ENCODE peak calls at places on chromosomes 6 and 20, in five cellular contexts. Z, Y, P, U and O are unnamed samples.

GRCh38 chr6:15961630-15962448 is 167.0 kb upstream of the MYLIP start:
- DNase-seq in Z (no peak), Y (no peak), P (no peak), U (no peak), O (no peak)

GRCh38 chr6:88302769-88303230 is 136.7 kb upstream of the CNR1 start:
- DNase-seq in Z (no peak), Y (no peak), P (no peak), U (no peak), O (no peak)

GRCh38 chr6:105596284-105596755 is 193.4 kb upstream of the PREP start:
- DNase-seq in Z (no peak), Y (no peak), P (no peak), U (no peak), O (peak)

GRCh38 chr20:59134182-59134581 is 29.4 kb upstream of the ZNF831 start:
- DNase-seq in Z (no peak), Y (no peak), P (no peak), U (no peak), O (no peak)

GRCh38 chr20:45157977-45158376 is 16.7 kb upstream of the PI3 start:
- DNase-seq in Z (no peak), Y (no peak), P (no peak), U (no peak), O (no peak)

GRCh38 chr20:40728470-40728869 is 39.4 kb upstream of the MAFB start:
- DNase-seq in Z (no peak), Y (no peak), P (no peak), U (no peak), O (no peak)

GRCh38 chr20:37901667-37902503 is 1.0 kb upstream of the VSTM2L start:
- DNase-seq in Z (peak), Y (peak), P (peak), U (no peak), O (peak)

GRCh38 chr6:46276571-46277142 is 105.9 kb upstream of the ENPP5 start:
- DNase-seq in Z (no peak), Y (no peak), P (no peak), U (no peak), O (no peak)

GRCh38 chr20:61702246-61702645 is 363.4 kb downstream of the TAF4 start:
- DNase-seq in Z (no peak), Y (no peak), P (no peak), U (no peak), O (no peak)
- TF ChIP-seq ESRRA in Z (no peak), Y (no peak), P (no peak), U (no peak), O (no peak)

GRCh38 chr20:19850190-19850533 is 92.1 kb downstream of the RIN2 start:
- DNase-seq in Z (no peak), Y (no peak), P (no peak), U (no peak), O (no peak)
- TF ChIP-seq ESRRA in Z (no peak), Y (no peak), P (no peak), U (no peak), O (no peak)

GRCh38 chr20:21812384-21812783 is 106.9 kb downstream of the PAX1 start:
- DNase-seq in Z (no peak), Y (no peak), P (no peak), U (no peak), O (no peak)

GRCh38 chr20:21808139-21808538 is 102.7 kb downstream of the PAX1 start:
- DNase-seq in Z (no peak), Y (no peak), P (no peak), U (no peak), O (no peak)

GRCh38 chr20:21804779-21805178 is 99.3 kb downstream of the PAX1 start:
- DNase-seq in Z (no peak), Y (no peak), P (no peak), U (no peak), O (no peak)

GRCh38 chr20:21808863-21809664 is 103.6 kb downstream of the PAX1 start:
- DNase-seq in Z (peak), Y (peak), P (peak), U (no peak), O (peak)

GRCh38 chr20:21809961-21810523 is 104.6 kb downstream of the PAX1 start:
- DNase-seq in Z (no peak), Y (no peak), P (no peak), U (no peak), O (no peak)
- TF ChIP-seq ESRRA in Z (no peak), Y (no peak), P (no peak), U (no peak), O (no peak)

GRCh38 chr6:11831653-11832052 is 53.0 kb upstream of the ADTRP start:
- DNase-seq in Z (no peak), Y (no peak), P (no peak), U (no peak), O (no peak)
- TF ChIP-seq ESRRA in Z (no peak), Y (no peak), P (no peak), U (no peak), O (no peak)

GRCh38 chr6:165821754-165822153 is 158.7 kb upstream of the PDE10A start:
- DNase-seq in Z (no peak), Y (no peak), P (no peak), U (no peak), O (no peak)
- TF ChIP-seq ESRRA in Z (no peak), Y (no peak), P (no peak), U (no peak), O (no peak)

GRCh38 chr6:134541001-134541400 is 223.1 kb upstream of the SGK1 start:
- DNase-seq in Z (no peak), Y (no peak), P (no peak), U (no peak), O (no peak)

GRCh38 chr6:134543128-134543527 is 225.2 kb upstream of the SGK1 start:
- DNase-seq in Z (no peak), Y (no peak), P (no peak), U (no peak), O (no peak)

GRCh38 chr6:134537146-134537555 is 219.2 kb upstream of the SGK1 start:
- DNase-seq in Z (no peak), Y (no peak), P (no peak), U (no peak), O (peak)

GRCh38 chr6:134535831-134536230 is 217.9 kb upstream of the SGK1 start:
- DNase-seq in Z (no peak), Y (no peak), P (no peak), U (no peak), O (no peak)

GRCh38 chr6:134539865-134540323 is 222.0 kb upstream of the SGK1 start:
- DNase-seq in Z (no peak), Y (no peak), P (no peak), U (no peak), O (no peak)
- TF ChIP-seq ESRRA in Z (no peak), Y (no peak), P (no peak), U (no peak), O (no peak)

DNA sequence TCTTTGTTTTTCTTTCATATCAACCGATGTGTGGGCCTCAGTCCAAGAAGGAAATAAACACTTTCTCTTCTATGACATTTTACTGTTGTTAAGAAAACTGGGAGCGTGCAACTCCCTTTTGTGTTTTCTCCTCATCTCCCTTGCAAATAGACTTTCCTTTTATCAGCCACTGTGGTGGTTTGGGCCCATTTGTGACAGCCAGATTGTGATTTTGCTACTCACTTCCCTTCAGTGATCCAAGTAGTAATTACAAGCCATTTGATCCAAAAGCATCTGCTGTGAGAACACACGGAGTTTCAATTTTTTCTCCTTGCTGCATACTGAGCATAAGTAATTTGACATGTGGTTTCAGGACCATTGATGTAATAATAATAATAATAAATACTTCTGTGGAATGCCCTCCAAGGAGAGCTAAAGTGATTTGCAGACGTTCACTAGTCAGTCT is 92.0 kb upstream of the CLDN20 start:
- DNase-seq in Z (no peak), Y (no peak), P (no peak), U (no peak), O (no peak)
- TF ChIP-seq ESRRA in Z (no peak), Y (no peak), P (no peak), U (no peak), O (no peak)

GRCh38 chr6:7242835-7243187 is 70.2 kb downstream of the SSR1 start:
- DNase-seq in Z (no peak), Y (no peak), P (no peak), U (no peak), O (no peak)

GRCh38 chr6:7241709-7242645 is 71.0 kb downstream of the SSR1 start:
- DNase-seq in Z (no peak), Y (peak), P (no peak), U (no peak), O (no peak)

GRCh38 chr6:7245668-7246393 is 67.2 kb downstream of the SSR1 start:
- DNase-seq in Z (no peak), Y (no peak), P (no peak), U (no peak), O (no peak)

GRCh38 chr6:7241160-7241559 is 71.8 kb downstream of the SSR1 start:
- DNase-seq in Z (no peak), Y (no peak), P (no peak), U (no peak), O (no peak)

GRCh38 chr6:7243188-7243942 is 69.6 kb downstream of the SSR1 start:
- DNase-seq in Z (peak), Y (peak), P (peak), U (no peak), O (peak)
- TF ChIP-seq ESRRA in Z (no peak), Y (no peak), P (peak), U (no peak), O (no peak)